ENCODE peak calls at places on chromosomes 2 and 18, in nine cellular contexts. Q is GM06990, I is endodermal cell, W is lower leg skin, H is uterus, X is adrenal gland, N is brain microvascular endothelial cell, P is GM12865, J is fibroblast of lung. O is an unnamed sample.

GRCh38 chr2:223058952-223059716 is 7.1 kb downstream of the KCNE4 start:
- DNase-seq in Q (no peak), I (no peak), W (no peak), H (no peak), X (no peak), N (peak), P (no peak), J (peak), O (no peak)

GRCh38 chr2:62705859-62706720 is 577 bp downstream of the EHBP1 start:
- DNase-seq in Q (no peak), I (peak), W (peak), H (peak), X (peak), N (peak), P (peak), J (peak), O (peak)

GRCh38 chr2:151860613-151861146 is 32.5 kb upstream of the ARL5A start:
- DNase-seq in Q (no peak), I (no peak), W (no peak), H (no peak), X (no peak), N (no peak), P (no peak), J (no peak), O (no peak)

GRCh38 chr2:215028231-215028630 is 110.2 kb downstream of the ABCA12 start:
- DNase-seq in Q (no peak), I (no peak), W (no peak), H (no peak), X (no peak), N (peak), P (no peak), J (peak), O (peak)

GRCh38 chr2:186130678-186131511 is 355.2 kb upstream of the ZC3H15 start:
- DNase-seq in Q (no peak), I (no peak), W (no peak), H (no peak), X (no peak), N (no peak), P (no peak), J (no peak), O (no peak)

GRCh38 chr18:10877974-10878373 is 271.4 kb downstream of the PIEZO2 start:
- DNase-seq in Q (no peak), I (no peak), W (no peak), H (no peak), X (no peak), N (no peak), P (peak), J (no peak), O (no peak)

GRCh38 chr2:20666364-20667150 is at the start of gene GDF7:
- DNase-seq in Q (no peak), I (peak), W (peak), H (peak), X (peak), N (no peak), P (no peak), J (no peak), O (no peak)

GRCh38 chr2:229273384-229274338 is 2.6 kb upstream of the PID1 start:
- DNase-seq in Q (no peak), I (peak), W (peak), H (peak), X (peak), N (peak), P (peak), J (peak), O (peak)

GRCh38 chr2:240792658-240793312 is 27.2 kb downstream of the KIF1A start:
- DNase-seq in Q (no peak), I (no peak), W (no peak), H (no peak), X (no peak), N (no peak), P (no peak), J (no peak), O (no peak)

GRCh38 chr2:189676471-189676870 is 2.0 kb downstream of the ANKAR start:
- DNase-seq in Q (no peak), I (no peak), W (no peak), H (no peak), X (no peak), N (peak), P (no peak), J (peak), O (no peak)

GRCh38 chr2:68342470-68342869 is 22.6 kb upstream of the PLEK start:
- DNase-seq in Q (no peak), I (no peak), W (no peak), H (no peak), X (no peak), N (no peak), P (no peak), J (no peak), O (no peak)

GRCh38 chr18:79779700-79780190 is 18.0 kb upstream of the KCNG2 start:
- DNase-seq in Q (no peak), I (peak), W (peak), H (no peak), X (no peak), N (no peak), P (no peak), J (no peak), O (no peak)

GRCh38 chr2:118474151-118474561 is 373.3 kb downstream of the EN1 start:
- DNase-seq in Q (no peak), I (peak), W (no peak), H (no peak), X (no peak), N (no peak), P (no peak), J (no peak), O (no peak)

GRCh38 chr2:16650287-16651249 is 15.1 kb downstream of the CYRIA start:
- DNase-seq in Q (no peak), I (no peak), W (peak), H (no peak), X (no peak), N (peak), P (no peak), J (peak), O (no peak)

GRCh38 chr2:3780477-3781402 is 77.4 kb downstream of the DCDC2C start:
- DNase-seq in Q (peak), I (peak), W (peak), H (no peak), X (peak), N (peak), P (peak), J (peak), O (no peak)

GRCh38 chr18:55321268-55322175 is 266.5 kb downstream of the TCF4 start:
- DNase-seq in Q (peak), I (peak), W (peak), H (peak), X (peak), N (peak), P (peak), J (peak), O (peak)

GRCh38 chr2:102301867-102302362 is 9.4 kb upstream of the IL1RL1 start:
- DNase-seq in Q (peak), I (peak), W (no peak), H (no peak), X (peak), N (no peak), P (peak), J (peak), O (no peak)
- TF ChIP-seq CTCF in Q (peak), I (peak), W (no peak), H (no peak), X (peak), N (peak), P (peak), J (peak), O (peak)

DNA sequence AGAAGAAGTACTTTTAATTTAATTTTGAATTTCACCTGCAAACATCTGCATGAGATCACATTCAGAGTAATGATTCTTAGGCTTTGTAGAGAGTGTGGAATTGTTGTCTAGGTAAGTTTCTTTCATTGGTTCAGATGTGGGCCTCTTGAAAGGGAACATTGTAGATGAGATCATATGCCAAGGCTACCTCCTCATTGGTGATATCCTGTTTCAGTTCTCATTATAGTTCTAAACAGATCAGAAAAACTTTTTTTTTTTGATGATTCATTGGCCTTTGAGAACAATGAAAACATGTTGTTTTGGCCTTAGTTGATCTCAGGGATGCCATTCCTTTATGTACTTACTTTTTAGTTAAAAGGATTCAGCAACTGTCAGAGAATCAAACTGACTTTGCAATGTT is 44.5 kb downstream of the EML6 start:
- DNase-seq in Q (peak), I (no peak), W (no peak), H (no peak), X (no peak), N (peak), P (peak), J (peak), O (peak)
- TF ChIP-seq CTCF in Q (no peak), I (no peak), W (no peak), H (no peak), X (no peak), N (no peak), P (no peak), J (no peak), O (no peak)

GRCh38 chr2:99618579-99619097 is 128.8 kb upstream of the REV1 start:
- DNase-seq in Q (no peak), I (no peak), W (no peak), H (no peak), X (no peak), N (no peak), P (no peak), J (no peak), O (no peak)

GRCh38 chr2:99613992-99614391 is 124.2 kb upstream of the REV1 start:
- DNase-seq in Q (no peak), I (no peak), W (peak), H (no peak), X (no peak), N (no peak), P (no peak), J (no peak), O (no peak)

GRCh38 chr2:99611786-99612185 is 122.0 kb upstream of the REV1 start:
- DNase-seq in Q (no peak), I (no peak), W (no peak), H (no peak), X (no peak), N (no peak), P (no peak), J (no peak), O (no peak)

GRCh38 chr2:99617811-99618210 is 128.0 kb upstream of the REV1 start:
- DNase-seq in Q (no peak), I (no peak), W (no peak), H (no peak), X (no peak), N (no peak), P (no peak), J (no peak), O (no peak)

DNA sequence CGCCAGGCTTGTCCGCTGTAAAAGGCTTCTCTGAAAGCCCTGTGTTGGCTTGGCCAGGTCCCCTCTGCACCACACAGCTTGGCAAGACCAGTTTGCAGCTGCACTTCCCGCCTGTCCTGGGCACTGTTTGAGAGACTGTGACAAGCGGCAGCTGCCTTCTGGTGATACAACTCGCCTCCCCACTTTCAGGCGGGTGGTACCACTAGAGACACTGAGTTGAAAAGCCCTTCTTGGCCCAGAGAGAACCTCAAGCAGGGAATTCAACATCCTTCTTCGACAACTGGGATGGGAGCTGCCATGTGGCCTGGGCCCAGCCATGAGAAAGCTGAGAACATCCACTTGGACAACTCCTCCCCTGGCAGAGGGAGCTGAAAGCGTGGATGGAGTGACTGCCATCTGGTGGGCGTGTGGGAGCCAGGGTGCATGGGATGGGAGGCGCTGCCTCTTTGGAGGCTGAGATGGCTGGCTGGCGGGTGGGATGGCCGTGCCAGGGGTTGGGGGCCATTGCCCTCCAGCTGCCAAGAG is 125.5 kb upstream of the REV1 start:
- DNase-seq in Q (no peak), I (peak), W (no peak), H (no peak), X (no peak), N (no peak), P (no peak), J (no peak), O (peak)
- TF ChIP-seq CTCF in Q (peak), I (peak), W (no peak), H (no peak), X (no peak), N (peak), P (no peak), J (no peak), O (peak)

GRCh38 chr2:190819835-190820234 is 60.8 kb upstream of the GLS start:
- DNase-seq in Q (no peak), I (no peak), W (no peak), H (no peak), X (no peak), N (no peak), P (no peak), J (peak), O (peak)
- TF ChIP-seq CTCF in Q (no peak), I (no peak), W (no peak), H (no peak), X (no peak), N (no peak), P (no peak), J (no peak), O (no peak)

DNA sequence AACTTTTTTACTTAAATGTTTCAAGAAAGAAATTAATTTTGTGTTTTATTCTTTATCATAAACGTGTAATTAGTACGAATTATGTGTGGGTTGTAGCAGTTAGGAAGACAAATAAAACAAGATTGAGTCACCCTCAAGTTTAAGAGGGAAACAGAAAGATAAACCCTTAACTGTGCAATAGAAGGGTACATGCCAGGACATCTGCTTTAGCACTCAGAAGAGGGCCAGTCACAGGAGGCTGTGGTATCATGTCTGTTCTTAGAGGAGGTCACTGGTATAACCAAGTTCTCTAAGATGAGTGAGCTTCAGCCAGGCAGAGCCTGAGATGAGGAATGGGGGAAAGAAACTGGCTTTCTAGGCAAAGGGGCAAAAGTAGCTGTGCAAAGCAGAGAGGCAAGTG is 42.4 kb upstream of the GRHL1 start:
- DNase-seq in Q (no peak), I (no peak), W (no peak), H (no peak), X (no peak), N (no peak), P (no peak), J (peak), O (no peak)
- TF ChIP-seq CTCF in Q (no peak), I (no peak), W (no peak), H (no peak), X (no peak), N (no peak), P (no peak), J (no peak), O (no peak)

DNA sequence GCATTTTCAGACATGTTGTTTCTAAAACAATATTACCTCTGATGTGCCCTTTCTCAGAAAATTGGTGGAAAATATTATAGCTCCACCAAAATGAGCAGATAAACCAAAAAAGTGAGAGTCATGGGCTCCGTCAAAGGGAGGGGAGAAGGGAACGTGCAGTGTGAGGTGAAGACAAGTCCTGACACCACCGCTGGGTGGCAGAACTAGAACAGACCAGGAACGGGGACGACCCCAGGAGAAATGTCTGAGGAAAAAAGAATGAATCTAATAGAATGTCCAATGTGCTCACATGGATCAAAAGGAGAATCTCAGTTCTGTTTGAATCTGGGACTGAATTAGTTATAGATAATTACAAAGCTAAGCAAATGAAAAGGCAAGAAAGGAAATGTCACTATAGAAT is 22.6 kb upstream of the BCL2 start:
- DNase-seq in Q (no peak), I (peak), W (no peak), H (no peak), X (no peak), N (no peak), P (peak), J (peak), O (no peak)
- TF ChIP-seq CTCF in Q (peak), I (peak), W (no peak), H (peak), X (peak), N (peak), P (peak), J (peak), O (peak)

O was measured in HFFc6.